ENCODE peak calls at places on chromosomes 4 and X, in six cellular contexts. E, F, R, V, G and T are unnamed samples.
A peak's percentile ranks its signal among the peaks of the same experiment; 100 is the strongest.

GRCh38 chr4:164402554-164402953 is 351.4 kb upstream of the SMIM31 start:
- DNase-seq in E (no peak), F (no peak), R (no peak), V (no peak), G (no peak), T (no peak)

GRCh38 chr4:32172761-32173160 is 1452.6 kb downstream of the PCDH7 start:
- DNase-seq in E (no peak), F (no peak), R (peak; percentile 37), V (no peak), G (no peak), T (no peak)

GRCh38 chr4:170248029-170248428 is 158.3 kb upstream of the AADAT start:
- DNase-seq in E (no peak), F (no peak), R (no peak), V (no peak), G (no peak), T (no peak)

GRCh38 chr4:541271-541670 is 34.8 kb downstream of the TMEM271 start:
- DNase-seq in E (no peak), F (no peak), R (no peak), V (no peak), G (no peak), T (no peak)

GRCh38 chr4:88219099-88219498 is 60.7 kb upstream of the ABCG2 start:
- DNase-seq in E (no peak), F (no peak), R (peak; percentile 79), V (no peak), G (no peak), T (no peak)

GRCh38 chrX:136457303-136457917 is 30.3 kb upstream of the BRS3 start:
- DNase-seq in E (no peak), F (no peak), R (no peak), V (no peak), G (no peak), T (no peak)

GRCh38 chrX:155242300-155242699 is 22.0 kb downstream of the RAB39B start:
- DNase-seq in E (no peak), F (no peak), R (no peak), V (no peak), G (no peak), T (no peak)

GRCh38 chrX:135438734-135439043 is 16.9 kb downstream of the SMIM10L2A start:
- DNase-seq in E (no peak), F (no peak), R (no peak), V (no peak), G (no peak), T (no peak)

GRCh38 chr4:76782837-76783236 is 115.1 kb downstream of the SOWAHB start:
- DNase-seq in E (no peak), F (no peak), R (peak; percentile 80), V (no peak), G (no peak), T (no peak)

GRCh38 chrX:9456250-9457074 is 8.4 kb upstream of the TBL1X start:
- DNase-seq in E (no peak), F (no peak), R (no peak), V (no peak), G (no peak), T (no peak)

GRCh38 chr4:76384052-76384451 is 36.9 kb downstream of the CCDC158 start:
- DNase-seq in E (no peak), F (no peak), R (no peak), V (no peak), G (no peak), T (no peak)

GRCh38 chr4:3342182-3342854 is 49.5 kb downstream of the RGS12 start:
- DNase-seq in E (no peak), F (no peak), R (peak; percentile 72), V (no peak), G (no peak), T (no peak)

GRCh38 chrX:131764224-131764623 is 220.3 kb downstream of the OR13H1 start:
- DNase-seq in E (no peak), F (no peak), R (peak; percentile 19), V (no peak), G (no peak), T (no peak)
- H3K4me3 ChIP-seq in E (no peak overlapping the region), F (peak overlapping the region; percentile 20), R (peak overlapping the region; percentile 55), V (peak overlapping the region; percentile 33), G (peak overlapping the region; percentile 4), T (no peak overlapping the region)

GRCh38 chr4:147482281-147482680 is 1.4 kb downstream of the EDNRA start:
- DNase-seq in E (no peak), F (no peak), R (peak; percentile 30), V (no peak), G (no peak), T (no peak)
- H3K4me3 ChIP-seq in E (no peak overlapping the region), F (no peak overlapping the region), R (peak overlapping the region; percentile 72), V (no peak overlapping the region), G (peak overlapping the region; percentile 61), T (peak overlapping the region; percentile 53)

GRCh38 chr4:121155893-121156292 is 8.2 kb downstream of the TNIP3 start:
- DNase-seq in E (no peak), F (no peak), R (peak; percentile 92), V (no peak), G (no peak), T (no peak)
- H3K4me3 ChIP-seq in E (no peak overlapping the region), F (no peak overlapping the region), R (peak overlapping the region; percentile 41), V (no peak overlapping the region), G (no peak overlapping the region), T (peak overlapping the region; percentile 58)

GRCh38 chr4:186593587-186593973 is 38.2 kb upstream of the MTNR1A start:
- DNase-seq in E (no peak), F (no peak), R (no peak), V (no peak), G (no peak), T (no peak)
- H3K4me3 ChIP-seq in E (no peak overlapping the region), F (no peak overlapping the region), R (no peak overlapping the region), V (no peak overlapping the region), G (no peak overlapping the region), T (no peak overlapping the region)

GRCh38 chrX:45803383-45803921 is 602.8 kb upstream of the DIPK2B start:
- DNase-seq in E (no peak), F (no peak), R (peak; percentile 85), V (no peak), G (no peak), T (no peak)

GRCh38 chrX:45806410-45807121 is 605.9 kb upstream of the DIPK2B start:
- DNase-seq in E (no peak), F (no peak), R (peak; percentile 93), V (no peak), G (no peak), T (no peak)

GRCh38 chrX:45811307-45811706 is 610.6 kb upstream of the DIPK2B start:
- DNase-seq in E (no peak), F (no peak), R (no peak), V (no peak), G (no peak), T (no peak)

DNA sequence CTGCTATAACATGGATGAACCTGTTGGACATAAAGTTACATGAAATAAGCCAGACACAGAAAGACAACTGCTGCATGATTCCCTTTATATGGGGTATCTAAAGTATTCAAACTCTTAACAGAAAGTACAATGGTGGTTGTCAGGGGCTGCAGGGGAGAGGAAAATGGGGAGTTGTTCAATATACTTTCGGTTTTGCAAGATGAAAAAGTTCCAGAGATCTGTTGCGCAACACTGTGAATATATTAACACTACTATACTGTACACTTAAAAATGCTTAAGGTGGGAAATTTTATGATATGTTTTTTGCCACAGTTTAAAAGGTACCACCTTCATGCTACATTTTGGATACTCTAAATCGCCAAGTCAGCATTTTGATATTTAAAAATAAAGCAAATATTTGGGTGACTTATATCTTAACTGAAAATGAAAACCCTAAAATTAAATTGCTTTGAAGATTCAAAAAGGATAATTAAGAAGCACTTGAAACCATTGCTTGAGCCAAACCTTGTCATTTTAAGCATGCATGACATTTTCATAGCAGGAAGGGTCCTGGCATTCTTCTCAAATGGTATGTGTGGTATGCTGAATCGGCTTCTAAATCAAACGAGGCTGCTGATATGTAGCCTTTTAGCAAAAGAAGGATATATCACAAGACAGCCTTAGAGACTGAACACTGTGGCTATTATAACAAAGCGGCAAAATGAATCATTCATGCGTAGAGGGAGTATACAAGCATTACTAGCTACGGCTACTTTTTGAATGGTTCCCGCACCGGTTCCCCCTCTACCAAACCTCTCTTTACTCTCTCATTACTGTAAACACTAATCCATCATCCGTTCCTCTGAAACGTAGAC is 607.1 kb upstream of the DIPK2B start:
- DNase-seq in E (no peak), F (no peak), R (peak; percentile 73), V (no peak), G (no peak), T (no peak)
- H3K4me3 ChIP-seq in E (no peak overlapping the region), F (no peak overlapping the region), R (peak overlapping the region; percentile 55), V (no peak overlapping the region), G (no peak overlapping the region), T (no peak overlapping the region)

DNA sequence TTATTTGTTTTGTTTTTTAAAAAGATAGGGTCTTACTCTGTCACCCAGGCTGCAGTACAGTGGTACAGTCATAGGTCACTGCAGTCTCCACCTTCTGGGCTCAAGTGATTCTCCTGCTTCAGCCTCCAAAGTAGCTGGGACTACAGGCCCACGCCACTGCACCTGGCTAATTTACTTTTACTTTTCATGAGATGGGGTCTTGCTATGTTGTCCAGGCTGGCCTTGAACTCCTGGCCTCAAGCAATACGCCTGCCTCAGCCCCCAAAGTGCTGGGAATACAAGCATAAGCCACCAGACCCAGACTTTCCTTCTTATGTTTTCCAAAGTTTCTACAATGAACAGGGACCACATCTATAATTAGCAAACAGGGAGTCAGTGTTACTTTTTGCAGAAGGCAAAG is 37.9 kb upstream of the MXD4 start:
- DNase-seq in E (no peak), F (no peak), R (no peak), V (no peak), G (no peak), T (no peak)
- H3K4me3 ChIP-seq in E (no peak overlapping the region), F (no peak overlapping the region), R (no peak overlapping the region), V (no peak overlapping the region), G (no peak overlapping the region), T (no peak overlapping the region)